ENCODE peak calls at places on chromosomes 7 and 10, in five cellular contexts. W is GM13977; O is CD4-positive, alpha-beta T cell; Y is skeletal muscle cell; L is RCC 7860. Z is an unnamed sample.
A peak's percentile ranks its signal among the peaks of the same experiment; 100 is the strongest.

GRCh38 chr7:123637203-123637602 is 18.5 kb upstream of the LMOD2 start:
- DNase-seq in O (no peak), L (no peak), Y (no peak), W (no peak), Z (no peak)

GRCh38 chr7:139246905-139247304 is 15.9 kb downstream of the UBN2 start:
- DNase-seq in Y (peak; percentile 42), O (no peak), L (no peak), W (no peak), Z (no peak)

GRCh38 chr7:84149573-84149972 is 45.0 kb downstream of the SEMA3A start:
- DNase-seq in W (no peak), Y (no peak), L (no peak), O (no peak), Z (no peak)

GRCh38 chr7:82223580-82223979 is 220.0 kb downstream of the CACNA2D1 start:
- DNase-seq in W (no peak), Y (no peak), O (no peak), L (no peak), Z (no peak)

GRCh38 chr10:97822261-97822687 is 27.4 kb upstream of the GOLGA7B start:
- DNase-seq in L (peak; percentile 60), Y (no peak), O (no peak), W (no peak), Z (no peak)

GRCh38 chr10:22278441-22278782 is 37.8 kb upstream of the COMMD3 start:
- DNase-seq in O (no peak), W (no peak), L (no peak), Y (no peak), Z (no peak)

GRCh38 chr10:118991326-118991725 is 38.2 kb upstream of the NANOS1 start:
- DNase-seq in W (no peak), O (no peak), L (no peak), Y (no peak), Z (no peak)

GRCh38 chr10:43407576-43408330 is 1.2 kb downstream of the HNRNPF start:
- DNase-seq in L (peak; percentile 89), O (peak; percentile 69), Y (peak; percentile 74), W (peak; percentile 93), Z (peak; percentile 81)

GRCh38 chr10:108755661-108756060 is 1167.7 kb downstream of the XPNPEP1 start:
- DNase-seq in O (no peak), Y (no peak), L (peak; percentile 66), W (no peak), Z (no peak)

GRCh38 chr7:25851332-25852248 is 300.4 kb upstream of the NFE2L3 start:
- DNase-seq in L (peak; percentile 79), W (peak; percentile 70), O (peak; percentile 34), Y (no peak), Z (peak; percentile 25)

GRCh38 chr7:28733035-28733434 is 225.1 kb downstream of the TRIL start:
- DNase-seq in L (no peak), W (no peak), O (no peak), Y (no peak), Z (no peak)

GRCh38 chr7:16531682-16532081 is 5.1 kb downstream of the LRRC72 start:
- DNase-seq in Y (no peak), O (no peak), W (no peak), L (no peak), Z (no peak)

GRCh38 chr7:30877010-30877740 is 34.5 kb upstream of the AQP1 start:
- DNase-seq in W (no peak), Y (no peak), L (no peak), O (no peak), Z (no peak)

GRCh38 chr7:101507791-101508252 is 121.3 kb downstream of the MYL10 start:
- DNase-seq in L (peak; percentile 66), O (no peak), W (peak; percentile 57), Y (no peak), Z (peak; percentile 5)